ENCODE peak calls at places on chromosomes 13 and 19, in six cellular contexts. One of them, this sample, is unnamed.

GRCh38 chr13:39350461-39350881 is 252.5 kb downstream of the LHFPL6 start:
- DNase-seq in HCT116: no peak
- DNase-seq in H1: no peak
- DNase-seq in K562: no peak
- DNase-seq in GM12878: no peak
- DNase-seq in Panc1: no peak
- DNase-seq in this sample: no peak

GRCh38 chr19:51086153-51086850 is 3.6 kb upstream of the KLK14 start:
- DNase-seq in HCT116: no peak
- DNase-seq in H1: no peak
- DNase-seq in K562: no peak
- DNase-seq in GM12878: no peak
- DNase-seq in Panc1: no peak
- DNase-seq in this sample: no peak

GRCh38 chr19:38280030-38280921 is 15.9 kb downstream of the SPINT2 start:
- DNase-seq in HCT116: no peak
- DNase-seq in H1: no peak
- DNase-seq in K562: no peak
- DNase-seq in GM12878: no peak
- DNase-seq in Panc1: no peak
- DNase-seq in this sample: no peak

GRCh38 chr19:34712606-34713261 is 21.3 kb upstream of the ZNF181 start:
- DNase-seq in HCT116: peak
- DNase-seq in H1: peak
- DNase-seq in K562: peak
- DNase-seq in GM12878: peak
- DNase-seq in Panc1: peak
- DNase-seq in this sample: peak

GRCh38 chr19:16233836-16234551 is 36.3 kb downstream of the AP1M1 start:
- DNase-seq in HCT116: no peak
- DNase-seq in H1: no peak
- DNase-seq in K562: no peak
- DNase-seq in GM12878: no peak
- DNase-seq in Panc1: no peak
- DNase-seq in this sample: peak

GRCh38 chr13:74730556-74731331 is 596.5 kb upstream of the KLF12 start:
- DNase-seq in HCT116: no peak
- DNase-seq in H1: no peak
- DNase-seq in K562: no peak
- DNase-seq in GM12878: no peak
- DNase-seq in Panc1: no peak
- DNase-seq in this sample: no peak

GRCh38 chr13:32075150-32075851 is 43.7 kb downstream of the FRY start:
- DNase-seq in HCT116: no peak
- DNase-seq in H1: no peak
- DNase-seq in K562: no peak
- DNase-seq in GM12878: no peak
- DNase-seq in Panc1: no peak
- DNase-seq in this sample: no peak

GRCh38 chr13:112117955-112118302 is 51.0 kb downstream of the SOX1 start:
- DNase-seq in HCT116: no peak
- DNase-seq in H1: no peak
- DNase-seq in K562: no peak
- DNase-seq in GM12878: no peak
- DNase-seq in Panc1: no peak
- DNase-seq in this sample: no peak

GRCh38 chr19:57708641-57709354 is at the start of gene ZNF154:
- DNase-seq in HCT116: no peak
- DNase-seq in H1: peak
- DNase-seq in K562: no peak
- DNase-seq in GM12878: no peak
- DNase-seq in Panc1: no peak
- DNase-seq in this sample: no peak

GRCh38 chr13:64640002-64640401 is 2590.1 kb downstream of the PCDH9 start:
- DNase-seq in HCT116: no peak
- DNase-seq in H1: no peak
- DNase-seq in K562: no peak
- DNase-seq in GM12878: no peak
- DNase-seq in Panc1: no peak
- DNase-seq in this sample: no peak

GRCh38 chr13:72025836-72026235 is 158.8 kb upstream of the DACH1 start:
- DNase-seq in HCT116: no peak
- DNase-seq in H1: no peak
- DNase-seq in K562: no peak
- DNase-seq in GM12878: no peak
- DNase-seq in Panc1: no peak
- DNase-seq in this sample: no peak

GRCh38 chr13:114259974-114260373 is 21.4 kb upstream of the UPF3A start:
- DNase-seq in HCT116: no peak
- DNase-seq in H1: no peak
- DNase-seq in K562: no peak
- DNase-seq in GM12878: peak
- DNase-seq in Panc1: no peak
- DNase-seq in this sample: no peak

GRCh38 chr13:93304868-93305613 is 78.4 kb downstream of the GPC6 start:
- DNase-seq in HCT116: no peak
- DNase-seq in H1: no peak
- DNase-seq in K562: no peak
- DNase-seq in GM12878: no peak
- DNase-seq in Panc1: no peak
- DNase-seq in this sample: peak

GRCh38 chr13:107730835-107731234 is 484.5 kb downstream of the LIG4 start:
- DNase-seq in HCT116: no peak
- DNase-seq in H1: no peak
- DNase-seq in K562: no peak
- DNase-seq in GM12878: no peak
- DNase-seq in Panc1: no peak
- DNase-seq in this sample: no peak

GRCh38 chr19:33872445-33873320 is 76.0 kb downstream of the KCTD15 start:
- DNase-seq in HCT116: no peak
- DNase-seq in H1: no peak
- DNase-seq in K562: no peak
- DNase-seq in GM12878: no peak
- DNase-seq in Panc1: no peak
- DNase-seq in this sample: no peak

GRCh38 chr19:14048439-14049153 is 13.3 kb downstream of the PALM3 start:
- DNase-seq in HCT116: no peak
- DNase-seq in H1: peak
- DNase-seq in K562: peak
- DNase-seq in GM12878: no peak
- DNase-seq in Panc1: no peak
- DNase-seq in this sample: peak

GRCh38 chr19:47447470-47448359 is 24.0 kb downstream of the SLC8A2 start:
- DNase-seq in HCT116: peak
- DNase-seq in H1: peak
- DNase-seq in K562: peak
- DNase-seq in GM12878: no peak
- DNase-seq in Panc1: no peak
- DNase-seq in this sample: peak

GRCh38 chr19:21483589-21484170 is 21.7 kb upstream of the ZNF429 start:
- DNase-seq in HCT116: no peak
- DNase-seq in H1: peak
- DNase-seq in K562: peak
- DNase-seq in GM12878: no peak
- DNase-seq in Panc1: no peak
- DNase-seq in this sample: peak

GRCh38 chr13:29621401-29621800 is 25.9 kb upstream of the SLC7A1 start:
- DNase-seq in HCT116: no peak
- DNase-seq in H1: no peak
- DNase-seq in K562: no peak
- DNase-seq in GM12878: no peak
- DNase-seq in Panc1: no peak
- DNase-seq in this sample: no peak

GRCh38 chr13:100131863-100132574 is 43.1 kb downstream of the PCCA start:
- DNase-seq in HCT116: peak
- DNase-seq in H1: no peak
- DNase-seq in K562: peak
- DNase-seq in GM12878: no peak
- DNase-seq in Panc1: peak
- DNase-seq in this sample: peak

GRCh38 chr19:20999731-21000352 is 20.6 kb upstream of the ZNF430 start:
- DNase-seq in HCT116: no peak
- DNase-seq in H1: peak
- DNase-seq in K562: peak
- DNase-seq in GM12878: peak
- DNase-seq in Panc1: peak
- DNase-seq in this sample: peak

GRCh38 chr13:50731400-50731799 is 112.1 kb downstream of the DLEU7 start:
- DNase-seq in HCT116: no peak
- DNase-seq in H1: no peak
- DNase-seq in K562: no peak
- DNase-seq in GM12878: peak
- DNase-seq in Panc1: no peak
- DNase-seq in this sample: no peak

GRCh38 chr13:48562296-48563066 is 29.6 kb upstream of the RCBTB2 start:
- DNase-seq in HCT116: no peak
- DNase-seq in H1: no peak
- DNase-seq in K562: no peak
- DNase-seq in GM12878: peak
- DNase-seq in Panc1: no peak
- DNase-seq in this sample: no peak
- TF ChIP-seq SIN3A in HCT116: no peak
- TF ChIP-seq SIN3A in H1: no peak
- TF ChIP-seq SIN3A in K562: no peak
- TF ChIP-seq SIN3A in GM12878: no peak
- TF ChIP-seq SIN3A in Panc1: no peak
- TF ChIP-seq SIN3A in this sample: no peak

GRCh38 chr13:79631260-79631659 is 150.3 kb downstream of the NDFIP2 start:
- DNase-seq in HCT116: peak
- DNase-seq in H1: no peak
- DNase-seq in K562: no peak
- DNase-seq in GM12878: no peak
- DNase-seq in Panc1: peak
- DNase-seq in this sample: no peak
- TF ChIP-seq SIN3A in HCT116: no peak
- TF ChIP-seq SIN3A in H1: no peak
- TF ChIP-seq SIN3A in K562: no peak
- TF ChIP-seq SIN3A in GM12878: no peak
- TF ChIP-seq SIN3A in Panc1: no peak
- TF ChIP-seq SIN3A in this sample: no peak

GRCh38 chr13:109204657-109205056 is 575.2 kb downstream of the MYO16 start:
- DNase-seq in HCT116: no peak
- DNase-seq in H1: no peak
- DNase-seq in K562: no peak
- DNase-seq in GM12878: no peak
- DNase-seq in Panc1: no peak
- DNase-seq in this sample: no peak
- TF ChIP-seq SIN3A in HCT116: no peak
- TF ChIP-seq SIN3A in H1: no peak
- TF ChIP-seq SIN3A in K562: no peak
- TF ChIP-seq SIN3A in GM12878: no peak
- TF ChIP-seq SIN3A in Panc1: no peak
- TF ChIP-seq SIN3A in this sample: no peak

DNA sequence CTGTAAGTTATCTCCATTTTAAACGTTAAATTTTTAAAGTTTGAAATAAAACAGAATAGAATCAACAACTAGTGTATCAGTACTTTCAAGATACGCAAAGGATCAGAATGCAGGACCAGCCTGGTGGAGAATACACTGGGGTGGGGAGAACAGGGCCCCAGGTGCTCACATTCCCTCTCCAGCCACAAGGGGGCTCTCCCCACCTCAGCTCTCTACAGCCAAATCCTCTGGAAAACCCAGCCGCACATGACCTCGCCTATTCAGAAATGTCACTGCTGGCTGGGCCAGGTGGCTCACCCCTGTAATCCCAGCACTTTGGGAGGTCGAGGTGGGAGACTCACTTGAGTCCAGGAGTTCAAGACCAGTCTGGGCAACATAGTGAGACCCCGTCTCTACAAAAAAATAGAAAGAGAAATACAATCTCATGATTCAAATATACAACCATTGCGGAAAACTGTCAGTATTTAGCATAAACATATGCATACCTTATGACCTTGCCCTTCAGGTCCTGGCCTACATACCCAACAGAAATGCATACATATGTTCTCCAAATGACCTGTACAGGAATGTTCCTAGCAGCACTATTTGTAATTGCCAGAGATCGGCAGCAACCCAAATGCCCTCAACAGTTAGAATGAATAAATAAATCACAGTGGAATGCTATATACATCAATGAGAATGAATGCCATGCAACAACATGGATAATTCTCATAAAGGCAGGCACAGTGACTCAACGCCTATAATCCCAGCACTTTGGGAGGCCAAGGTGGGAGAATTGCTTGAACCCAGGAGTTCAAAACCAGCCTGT is 18.4 kb downstream of the TEX101 start:
- DNase-seq in HCT116: peak
- DNase-seq in H1: peak
- DNase-seq in K562: peak
- DNase-seq in GM12878: no peak
- DNase-seq in Panc1: no peak
- DNase-seq in this sample: peak
- TF ChIP-seq SIN3A in HCT116: no peak
- TF ChIP-seq SIN3A in H1: no peak
- TF ChIP-seq SIN3A in K562: no peak
- TF ChIP-seq SIN3A in GM12878: no peak
- TF ChIP-seq SIN3A in Panc1: no peak
- TF ChIP-seq SIN3A in this sample: no peak